ENCODE peak calls at places on chromosomes 11 and 22, in six cellular contexts. N is heart right ventricle; V is activated CD4-positive, alpha-beta T cell treated with anti-CD3 and anti-CD28 coated beads, Interleukin-2, amount 10 ng/mL, durations not matched to agents 7 days and 5 days; M is GM04504; L is stimulated activated CD4-positive, alpha-beta T cell treated with anti-CD3 and anti-CD28 coated beads, Interleukin-12 subunit alpha, Interleukin-12 subunit beta, amount 100 ng/mL, for 48 hours; B is aorta. W is an unnamed sample.

GRCh38 chr11:117144477-117145392 is 648 bp downstream of the PAFAH1B2 start:
- DNase-seq in N (peak; percentile 53), V (peak; percentile 34), B (peak; percentile 79), L (peak; percentile 8), M (no peak), W (peak; percentile 56)

GRCh38 chr22:32331236-32331917 is 26.3 kb upstream of the RFPL3 start:
- DNase-seq in L (no peak), V (no peak), N (no peak), B (peak; percentile 62), M (no peak), W (no peak)

GRCh38 chr22:41367680-41368542 is 13.8 kb upstream of the TEF start:
- DNase-seq in L (no peak), B (no peak), M (peak; percentile 36), N (no peak), V (no peak), W (peak; percentile 48)

GRCh38 chr22:22955866-22956535 is 68.4 kb downstream of the IGLL5 start:
- DNase-seq in B (no peak), V (peak; percentile 79), M (peak; percentile 28), L (peak; percentile 71), N (no peak), W (peak; percentile 28)

GRCh38 chr22:36701166-36701713 is 2.3 kb downstream of the CACNG2 start:
- DNase-seq in B (no peak), N (no peak), V (no peak), M (no peak), L (no peak), W (no peak)

GRCh38 chr11:70661763-70662501 is 263.6 kb downstream of the CTTN start:
- DNase-seq in N (no peak), V (no peak), L (no peak), M (no peak), B (no peak), W (no peak)

GRCh38 chr22:31088233-31088986 is 7.3 kb downstream of the SMTN start:
- DNase-seq in L (no peak), B (no peak), N (no peak), V (no peak), M (no peak), W (peak; percentile 25)

GRCh38 chr11:119065369-119065768 is 2.2 kb upstream of the VPS11 start:
- DNase-seq in M (no peak), V (peak; percentile 73), N (no peak), L (peak; percentile 37), B (no peak), W (no peak)

GRCh38 chr22:26601726-26602125 is 11.8 kb upstream of the TPST2 start:
- DNase-seq in V (no peak), L (no peak), B (no peak), M (no peak), N (no peak), W (no peak)

GRCh38 chr22:35154937-35155387 is 89.0 kb downstream of the ISX start:
- DNase-seq in N (peak; percentile 31), M (peak; percentile 11), B (no peak), L (peak; percentile 18), V (peak; percentile 28), W (no peak)

GRCh38 chr22:17990167-17990566 is 34.2 kb downstream of the MICAL3 start:
- DNase-seq in M (no peak), V (no peak), B (no peak), L (no peak), N (no peak), W (no peak)

GRCh38 chr11:130580372-130580771 is 131.9 kb downstream of the ADAMTS15 start:
- DNase-seq in N (no peak), B (no peak), V (no peak), M (peak; percentile 51), L (no peak), W (no peak)

GRCh38 chr11:100560606-100561005 is 126.5 kb upstream of the ARHGAP42 start:
- DNase-seq in M (no peak), L (no peak), B (no peak), V (no peak), N (no peak), W (no peak)

GRCh38 chr11:66251811-66252210 is 16.6 kb upstream of the RAB1B start:
- DNase-seq in N (no peak), V (no peak), B (no peak), L (no peak), M (no peak), W (no peak)

GRCh38 chr11:68816917-68817419 is 24.7 kb downstream of the CPT1A start:
- DNase-seq in B (no peak), N (no peak), M (no peak), L (no peak), V (no peak), W (no peak)

GRCh38 chr22:39690901-39691620 is 120.5 kb downstream of the CACNA1I start:
- DNase-seq in B (no peak), N (no peak), L (no peak), M (no peak), V (no peak), W (no peak)

GRCh38 chr22:48445113-48445827 is 1382.4 kb downstream of the BRD1 start:
- DNase-seq in B (peak; percentile 55), L (no peak), V (no peak), M (no peak), N (no peak), W (no peak)

GRCh38 chr22:43925433-43926348 is 2.1 kb downstream of the PNPLA3 start:
- DNase-seq in N (no peak), V (no peak), B (no peak), L (no peak), M (no peak), W (peak; percentile 68)

GRCh38 chr11:69202511-69203221 is 46.9 kb downstream of the SMIM38 start:
- DNase-seq in M (no peak), L (no peak), N (no peak), B (peak; percentile 70), V (no peak), W (no peak)

GRCh38 chr11:126311464-126312291 is 7.8 kb downstream of the DCPS start:
- DNase-seq in B (peak; percentile 38), M (no peak), V (no peak), N (no peak), L (no peak), W (no peak)

GRCh38 chr11:43810929-43811596 is 69.6 kb upstream of the ALKBH3 start:
- DNase-seq in L (no peak), B (no peak), V (no peak), N (no peak), M (no peak), W (no peak)

GRCh38 chr22:38034278-38034882 is 22.8 kb upstream of the PICK1 start:
- DNase-seq in B (peak; percentile 90), M (peak; percentile 66), N (peak; percentile 78), L (no peak), V (no peak), W (peak; percentile 40)

GRCh38 chr22:29813563-29813962 is 24.5 kb downstream of the ASCC2 start:
- DNase-seq in N (no peak), B (no peak), V (no peak), L (no peak), M (no peak), W (no peak)

GRCh38 chr11:47106839-47107520 is 69.7 kb downstream of the ARFGAP2 start:
- DNase-seq in B (no peak), N (no peak), M (no peak), L (no peak), V (no peak), W (no peak)

GRCh38 chr11:40722179-40722795 is 737.2 kb downstream of the LRRC4C start:
- DNase-seq in M (no peak), N (no peak), L (no peak), V (peak; percentile 7), B (no peak), W (no peak)

GRCh38 chr11:131758726-131759125 is 388.3 kb downstream of the NTM start:
- DNase-seq in B (no peak), V (no peak), M (no peak), L (no peak), N (no peak), W (no peak)

GRCh38 chr11:17403977-17404759 is 15.7 kb upstream of the KCNJ11 start:
- DNase-seq in M (no peak), N (no peak), B (no peak), V (no peak), L (no peak), W (peak; percentile 74)

GRCh38 chr11:115652094-115652493 is 147.9 kb upstream of the CADM1 start:
- DNase-seq in V (no peak), N (no peak), B (no peak), L (no peak), M (no peak), W (no peak)

GRCh38 chr11:128902515-128903066 is 11.4 kb downstream of the KCNJ5 start:
- DNase-seq in B (no peak), M (no peak), N (no peak), V (no peak), L (no peak), W (no peak)

GRCh38 chr11:108037636-108038035 is 28.9 kb downstream of the CUL5 start:
- DNase-seq in M (peak; percentile 17), V (no peak), L (no peak), B (no peak), N (no peak), W (no peak)